ENCODE peak calls at places on chromosomes 16 and 17, in seven cellular contexts. Z is NB4, E is Peyer's patch, J is gastrocnemius medialis, B is lower leg skin, T is H1, F is suprapubic skin. M is an unnamed sample.

GRCh38 chr17:77596491-77597420 is 361.7 kb upstream of the TNRC6C start:
- DNase-seq in T (no peak), E (no peak), F (peak; percentile 52), Z (no peak), B (peak; percentile 73), J (no peak), M (no peak)

GRCh38 chr17:66637491-66637890 is 197.4 kb upstream of the CACNG5 start:
- DNase-seq in B (peak; percentile 42), F (no peak), E (no peak), Z (no peak), T (no peak), J (no peak), M (no peak)

GRCh38 chr17:9072626-9073339 is 51.5 kb downstream of the NTN1 start:
- DNase-seq in E (no peak), J (peak; percentile 11), T (no peak), F (peak; percentile 79), Z (no peak), B (peak; percentile 92), M (no peak)

GRCh38 chr16:58518980-58519368 is 3.7 kb downstream of the SETD6 start:
- DNase-seq in E (no peak), F (no peak), B (no peak), J (no peak), T (no peak), Z (no peak), M (no peak)

GRCh38 chr17:44901323-44901965 is 2.2 kb upstream of the EFTUD2 start:
- DNase-seq in E (no peak), Z (no peak), B (peak; percentile 8), J (no peak), T (no peak), F (peak; percentile 20), M (no peak)

GRCh38 chr17:12342609-12343248 is 322.1 kb downstream of the MAP2K4 start:
- DNase-seq in J (no peak), E (no peak), B (no peak), T (peak; percentile 36), Z (peak; percentile 45), F (no peak), M (no peak)

GRCh38 chr16:85984947-85985451 is 86.0 kb downstream of the IRF8 start:
- DNase-seq in Z (peak; percentile 58), E (peak; percentile 64), J (no peak), B (peak; percentile 29), T (no peak), F (peak; percentile 62), M (no peak)

GRCh38 chr17:8073627-8074485 is 13.7 kb downstream of the ALOX12B start:
- DNase-seq in J (no peak), Z (peak; percentile 75), T (no peak), E (peak; percentile 85), F (no peak), B (peak; percentile 94), M (peak; percentile 72)

GRCh38 chr17:76217081-76217480 is 23.2 kb downstream of the RNF157 start:
- DNase-seq in T (no peak), E (no peak), J (no peak), B (no peak), F (no peak), Z (no peak), M (no peak)

GRCh38 chr16:49491736-49492089 is 118.1 kb downstream of the C16orf78 start:
- DNase-seq in T (peak; percentile 41), F (peak; percentile 63), J (no peak), B (peak; percentile 86), Z (no peak), E (no peak), M (no peak)

GRCh38 chr17:80191192-80191591 is 21.4 kb downstream of the CARD14 start:
- DNase-seq in J (no peak), F (no peak), B (no peak), Z (no peak), E (no peak), T (no peak), M (no peak)

GRCh38 chr17:75783803-75784472 is 668 bp upstream of the UNK start:
- DNase-seq in J (no peak), B (peak; percentile 93), E (no peak), T (no peak), Z (no peak), F (no peak), M (no peak)

GRCh38 chr17:57518587-57519118 is 226.4 kb downstream of the CCDC182 start:
- DNase-seq in E (no peak), F (no peak), B (no peak), T (no peak), Z (no peak), J (peak; percentile 41), M (no peak)

GRCh38 chr16:89246903-89247733 is 29.6 kb downstream of the ZNF778 start:
- DNase-seq in F (peak; percentile 94), Z (peak; percentile 86), B (peak; percentile 97), T (peak; percentile 62), E (peak; percentile 97), J (peak; percentile 81), M (peak; percentile 89)
- TF ChIP-seq POLR2A in F (no peak), Z (no peak), B (no peak), T (peak; percentile 22), E (no peak), J (no peak), M (no peak)

GRCh38 chr16:9105189-9105588 is 13.7 kb downstream of the HAPSTR1 start:
- DNase-seq in T (no peak), J (no peak), E (no peak), Z (no peak), F (no peak), B (no peak), M (no peak)

GRCh38 chr16:9107025-9107970 is 15.9 kb downstream of the HAPSTR1 start:
- DNase-seq in T (no peak), Z (no peak), J (peak; percentile 45), F (no peak), B (no peak), E (no peak), M (no peak)

GRCh38 chr16:9112166-9112843 is 20.9 kb downstream of the HAPSTR1 start:
- DNase-seq in J (no peak), Z (no peak), E (no peak), B (peak; percentile 68), F (no peak), T (no peak), M (peak; percentile 33)

GRCh38 chr16:9112844-9113186 is 21.4 kb downstream of the HAPSTR1 start:
- DNase-seq in B (no peak), E (no peak), T (no peak), J (no peak), Z (no peak), F (no peak), M (no peak)

GRCh38 chr16:9109255-9109654 is 17.8 kb downstream of the HAPSTR1 start:
- DNase-seq in E (no peak), T (no peak), F (no peak), J (no peak), Z (no peak), B (no peak), M (no peak)
- TF ChIP-seq POLR2A in E (no peak), T (no peak), F (no peak), J (no peak), Z (no peak), B (no peak), M (no peak)

GRCh38 chr17:59707182-59707970 is at the start of the genes PTRH2 and VMP1:
- DNase-seq in F (peak; percentile 99), J (peak; percentile 98), E (peak; percentile 98), T (peak; percentile 98), Z (peak; percentile 99), B (peak; percentile 99), M (peak; percentile 99)
- TF ChIP-seq POLR2A in F (no peak), J (peak; percentile 88), E (peak; percentile 94), T (peak; percentile 98), Z (peak; percentile 89), B (no peak), M (peak; percentile 98)

DNA sequence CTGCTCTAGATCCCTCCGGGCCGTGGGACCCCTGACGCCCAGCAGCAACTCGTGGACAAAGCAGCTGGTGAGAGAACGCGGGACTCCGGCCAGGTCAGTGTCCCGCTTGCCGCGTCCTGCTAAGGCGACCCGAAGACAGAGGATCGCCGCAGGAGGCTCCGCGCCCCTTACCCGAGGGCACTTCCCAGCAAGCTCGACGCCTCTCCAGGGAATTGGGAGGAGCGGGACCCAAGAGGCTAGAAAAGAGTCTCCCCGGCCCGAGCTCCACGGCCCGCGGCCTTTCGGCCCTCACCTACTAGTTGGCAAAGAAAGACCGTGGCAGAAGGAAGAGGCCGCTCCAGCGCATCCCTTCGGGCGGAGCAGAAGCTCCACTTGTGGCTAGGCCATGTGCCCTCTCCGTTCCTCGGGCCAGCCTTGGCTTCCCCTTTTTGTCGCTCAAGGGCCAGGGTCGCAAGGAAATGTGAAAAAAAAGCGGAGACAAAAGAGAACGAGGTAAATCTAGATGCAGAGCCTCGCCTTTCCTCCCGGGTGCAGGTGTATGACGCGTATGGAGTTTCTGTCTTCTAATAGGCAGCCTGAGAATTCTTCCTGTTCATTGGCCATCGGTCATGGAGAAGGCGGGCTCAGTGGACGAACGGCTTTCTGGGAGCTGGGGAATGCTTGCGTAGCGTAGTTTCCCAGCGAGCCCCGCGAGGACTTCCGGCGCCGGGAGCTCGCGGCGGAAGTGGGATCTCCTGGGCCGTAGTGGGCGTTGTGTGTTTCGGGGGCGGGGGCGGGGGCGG is at the start of gene ZNF213:
- DNase-seq in E (peak; percentile 93), T (peak; percentile 93), F (peak; percentile 97), J (peak; percentile 96), Z (peak; percentile 99), B (peak; percentile 99), M (peak; percentile 98)
- TF ChIP-seq POLR2A in E (peak; percentile 89), T (peak; percentile 92), F (peak; percentile 48), J (peak; percentile 87), Z (peak; percentile 67), B (no peak), M (peak; percentile 94)

DNA sequence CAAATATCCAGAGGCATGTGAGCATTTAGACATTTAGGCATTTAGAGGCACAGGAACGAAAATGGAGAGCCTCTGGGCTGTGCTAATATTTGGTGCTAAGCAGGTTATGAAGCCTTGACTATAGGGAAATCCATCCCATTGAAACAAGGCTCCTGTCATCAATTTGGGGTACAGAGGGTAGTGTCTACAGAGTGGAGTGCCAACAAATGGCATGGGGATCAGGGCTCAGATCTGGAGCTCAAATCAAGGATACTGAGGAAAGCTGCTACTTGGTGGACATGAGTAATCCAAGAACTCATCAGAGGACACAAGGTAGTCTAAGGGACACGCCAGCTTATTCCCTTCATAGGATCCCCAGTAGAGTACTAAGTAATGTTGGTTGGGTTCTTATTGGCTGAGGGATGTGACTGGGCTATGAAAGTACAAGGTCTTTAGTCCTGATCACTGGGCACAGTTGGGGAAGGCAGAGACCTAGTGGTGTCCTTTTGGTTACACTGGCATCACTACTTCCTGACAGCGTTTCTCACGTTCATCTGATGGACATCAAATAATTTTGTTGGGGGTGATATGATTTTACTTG is 5.2 kb downstream of the KRT10 start:
- DNase-seq in Z (no peak), T (no peak), J (no peak), E (no peak), F (no peak), B (no peak), M (no peak)
- TF ChIP-seq POLR2A in Z (no peak), T (no peak), J (no peak), E (no peak), F (no peak), B (no peak), M (no peak)

GRCh38 chr16:27628216-27628945 is 78.4 kb downstream of the KATNIP start:
- DNase-seq in T (no peak), Z (no peak), E (no peak), J (no peak), F (no peak), B (no peak), M (no peak)
- TF ChIP-seq POLR2A in T (no peak), Z (no peak), E (no peak), J (no peak), F (no peak), B (no peak), M (no peak)

M was measured in erythroblast.